ENCODE peak calls at places on chromosomes 5 and 9, in nine cellular contexts. S, T, X, U, W, F, Z, Q and O are unnamed samples.
A peak's percentile ranks its signal among the peaks of the same experiment; 100 is the strongest.

GRCh38 chr9:137211532-137211931 is 6.0 kb downstream of the NDOR1 start:
- DNase-seq in T (no peak), W (no peak), X (no peak), F (no peak), Z (no peak), Q (no peak), S (no peak), U (no peak), O (no peak)

GRCh38 chr9:3746296-3747275 is 220.8 kb upstream of the RFX3 start:
- DNase-seq in X (no peak), Z (no peak), Q (no peak), T (no peak), S (no peak), U (peak; percentile 91), F (no peak), W (no peak), O (no peak)

GRCh38 chr9:81521892-81522291 is 167.5 kb downstream of the TLE1 start:
- DNase-seq in Z (no peak), Q (no peak), S (no peak), T (no peak), X (no peak), U (peak; percentile 17), W (no peak), F (no peak), O (no peak)

GRCh38 chr5:154162475-154163217 is 27.9 kb upstream of the GALNT10 start:
- DNase-seq in U (no peak), F (no peak), X (no peak), W (no peak), T (no peak), Z (no peak), S (no peak), Q (no peak), O (no peak)

GRCh38 chr5:13325765-13326164 is 618.7 kb downstream of the DNAH5 start:
- DNase-seq in W (no peak), Q (no peak), Z (no peak), X (no peak), F (no peak), S (no peak), T (no peak), U (peak; percentile 70), O (no peak)

GRCh38 chr5:33227746-33228145 is 213.0 kb upstream of the TARS1 start:
- DNase-seq in S (no peak), U (no peak), Z (no peak), Q (no peak), F (no peak), X (no peak), T (no peak), W (no peak), O (no peak)

GRCh38 chr9:112037281-112038016 is 137.6 kb downstream of the SUSD1 start:
- DNase-seq in T (no peak), U (peak; percentile 46), Z (peak; percentile 97), Q (no peak), F (peak; percentile 37), S (no peak), X (peak; percentile 48), W (peak; percentile 48), O (no peak)

GRCh38 chr9:99505915-99506314 is 283.8 kb downstream of the SEC61B start:
- DNase-seq in S (no peak), U (no peak), Q (no peak), Z (no peak), W (no peak), X (no peak), F (no peak), T (no peak), O (no peak)

GRCh38 chr5:127210082-127210481 is 80.5 kb upstream of the MEGF10 start:
- DNase-seq in X (no peak), S (no peak), T (no peak), Q (no peak), U (no peak), Z (no peak), W (no peak), F (no peak), O (no peak)

GRCh38 chr9:136560586-136560985 is 14.7 kb upstream of the NOTCH1 start:
- DNase-seq in F (no peak), S (no peak), Q (no peak), W (no peak), T (no peak), X (no peak), Z (no peak), U (no peak), O (no peak)

GRCh38 chr5:122102825-122103224 is 24.8 kb upstream of the LOX start:
- DNase-seq in Q (no peak), W (no peak), F (no peak), Z (no peak), S (no peak), T (no peak), X (no peak), U (no peak), O (no peak)

GRCh38 chr5:73718762-73719161 is 92.8 kb downstream of the ARHGEF28 start:
- DNase-seq in Q (no peak), S (no peak), W (no peak), U (no peak), T (no peak), F (no peak), X (no peak), Z (no peak), O (no peak)

GRCh38 chr5:169686137-169686536 is 49.1 kb downstream of the DOCK2 start:
- DNase-seq in Z (no peak), S (no peak), Q (no peak), T (no peak), X (no peak), F (no peak), U (no peak), W (no peak), O (no peak)
- H3K27me3 ChIP-seq in Z (no peaks in the 10 kb centered on the region), S (no peaks in the 10 kb centered on the region), Q (no peaks in the 10 kb centered on the region), T (no peaks in the 10 kb centered on the region), X (no peaks in the 10 kb centered on the region), F (no peaks in the 10 kb centered on the region), U (no peaks in the 10 kb centered on the region), W (no peaks in the 10 kb centered on the region), O (no peaks in the 10 kb centered on the region)

DNA sequence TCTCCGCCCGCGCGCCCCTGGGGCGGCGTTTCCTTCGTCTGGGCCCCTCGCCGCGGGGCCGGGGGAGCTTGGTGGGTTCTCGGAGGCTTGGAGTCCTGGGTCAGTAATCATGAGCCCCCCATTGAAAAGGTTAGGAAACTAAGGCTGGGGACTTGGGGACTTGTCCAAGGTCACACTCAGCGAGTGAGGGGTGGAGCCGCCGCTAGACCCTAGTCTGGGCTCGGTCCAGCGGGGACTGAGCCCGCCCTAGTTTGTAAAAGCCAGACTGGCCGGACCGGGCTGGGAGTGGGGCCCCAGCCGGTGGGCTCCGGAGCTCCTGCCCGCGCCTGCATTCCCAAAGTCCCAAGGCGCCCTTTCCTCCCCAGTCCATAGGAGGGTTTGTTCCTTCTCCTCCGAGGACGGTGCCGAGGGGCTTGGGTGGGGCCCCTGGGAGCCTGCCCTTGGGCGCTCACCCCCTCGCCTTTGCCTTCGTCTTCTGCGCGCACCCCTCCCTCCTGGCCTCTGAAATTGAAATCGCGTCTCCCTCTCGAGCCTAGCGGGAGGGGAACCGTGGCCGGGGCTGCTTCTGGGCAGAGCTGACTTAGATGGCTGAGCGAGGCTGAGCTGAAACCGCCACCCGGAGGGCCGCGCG is 995 bp downstream of the OLFM1 start:
- DNase-seq in Q (no peak), F (no peak), T (no peak), U (no peak), W (no peak), Z (no peak), S (no peak), X (no peak), O (no peak)
- H3K27me3 ChIP-seq in Q (peaks cover 32% of the 10 kb centered on the region), F (peaks cover 62% of the 10 kb centered on the region), T (peaks cover 45% of the 10 kb centered on the region), U (peaks cover 3% of the 10 kb centered on the region), W (peaks cover 4% of the 10 kb centered on the region), Z (peaks cover 3% of the 10 kb centered on the region), S (peaks cover 57% of the 10 kb centered on the region), X (no peaks in the 10 kb centered on the region), O (no peaks in the 10 kb centered on the region)

GRCh38 chr5:135491038-135491551 is 38.9 kb upstream of the TIFAB start:
- DNase-seq in S (peak; percentile 44), F (no peak), T (no peak), U (no peak), Q (no peak), W (no peak), X (no peak), Z (no peak), O (no peak)
- H3K27me3 ChIP-seq in S (peaks cover 49% of the 10 kb centered on the region), F (peaks cover 75% of the 10 kb centered on the region), T (peaks cover 68% of the 10 kb centered on the region), U (no peaks in the 10 kb centered on the region), Q (peaks cover 54% of the 10 kb centered on the region), W (peaks cover 36% of the 10 kb centered on the region), X (peaks cover 16% of the 10 kb centered on the region), Z (peaks cover 20% of the 10 kb centered on the region), O (no peaks in the 10 kb centered on the region)

DNA sequence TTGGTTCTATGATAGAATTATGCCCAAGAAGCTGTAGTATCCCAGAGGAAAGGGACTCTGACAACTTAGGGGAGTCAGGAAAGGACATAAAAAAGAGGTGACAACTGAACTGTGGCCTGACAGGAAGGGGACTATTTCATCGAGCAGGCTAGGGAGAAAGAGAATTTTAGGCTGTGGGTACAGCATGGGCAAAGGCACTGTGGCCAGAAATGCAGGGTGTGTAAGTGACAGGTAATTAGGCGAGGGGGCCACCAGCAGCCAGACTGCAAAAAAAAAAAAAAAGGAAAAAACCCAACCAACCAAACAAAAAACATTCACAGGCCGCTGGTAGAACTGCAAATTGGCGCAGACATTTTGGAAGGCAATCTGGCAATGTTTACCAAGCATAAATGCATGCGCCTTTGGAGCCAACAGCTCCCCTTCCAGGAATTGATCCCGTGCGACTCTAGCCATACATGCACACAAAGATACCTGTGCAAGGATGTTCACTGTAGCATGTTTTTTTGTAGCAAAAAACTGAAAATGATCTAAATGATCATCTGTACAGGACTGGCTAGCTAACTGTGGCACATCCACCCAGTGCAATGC is 1.0 kb downstream of the EIF4E1B start:
- DNase-seq in S (no peak), U (no peak), T (no peak), W (no peak), Q (no peak), Z (no peak), F (no peak), X (no peak), O (no peak)
- H3K27me3 ChIP-seq in S (peaks cover 73% of the 10 kb centered on the region), U (peaks cover 18% of the 10 kb centered on the region), T (peaks cover 79% of the 10 kb centered on the region), W (peaks cover 40% of the 10 kb centered on the region), Q (peaks cover 18% of the 10 kb centered on the region), Z (peaks cover 10% of the 10 kb centered on the region), F (peaks cover 71% of the 10 kb centered on the region), X (peaks cover 49% of the 10 kb centered on the region), O (no peaks in the 10 kb centered on the region)

GRCh38 chr9:36864491-36865410 is 169.3 kb downstream of the PAX5 start:
- DNase-seq in Q (no peak), U (no peak), S (no peak), X (no peak), F (no peak), W (no peak), Z (no peak), T (no peak), O (peak; percentile 33)
- H3K27me3 ChIP-seq in Q (peaks cover 16% of the 10 kb centered on the region), U (peaks cover 12% of the 10 kb centered on the region), S (peaks cover 47% of the 10 kb centered on the region), X (no peaks in the 10 kb centered on the region), F (peaks cover 5% of the 10 kb centered on the region), W (no peaks in the 10 kb centered on the region), Z (no peaks in the 10 kb centered on the region), T (peaks cover 9% of the 10 kb centered on the region), O (no peaks in the 10 kb centered on the region)

DNA sequence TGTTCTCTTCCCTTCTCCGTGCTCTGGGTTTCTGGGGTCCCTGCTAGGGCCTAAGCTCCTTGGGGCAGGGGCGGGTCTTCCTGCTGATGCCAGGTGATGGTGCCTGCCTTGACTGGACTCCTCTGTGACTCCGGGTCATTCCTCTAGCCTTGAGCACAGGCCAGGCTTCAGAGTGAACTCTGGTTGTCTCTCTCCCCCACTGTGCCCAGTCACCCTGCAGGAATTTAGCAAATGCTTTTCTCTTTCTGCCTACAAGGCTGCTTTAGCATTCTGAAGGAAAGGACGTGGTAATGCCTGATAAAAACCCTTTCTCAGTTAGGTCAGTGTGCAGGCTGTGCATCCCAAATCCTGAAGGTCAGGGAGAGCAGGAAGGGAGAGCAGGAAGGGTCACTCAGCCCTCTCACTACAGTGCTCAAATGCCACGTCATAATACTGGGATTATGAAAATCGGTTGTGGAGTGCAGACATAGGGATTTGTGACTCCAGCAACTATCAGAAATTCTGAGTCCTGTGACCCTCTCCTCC is 2.7 kb downstream of the CXCL14 start:
- DNase-seq in T (no peak), Z (no peak), Q (no peak), S (no peak), W (no peak), X (no peak), F (no peak), U (no peak), O (no peak)
- H3K27me3 ChIP-seq in T (peaks cover 57% of the 10 kb centered on the region), Z (no peaks in the 10 kb centered on the region), Q (peaks cover 28% of the 10 kb centered on the region), S (peaks cover 69% of the 10 kb centered on the region), W (peaks cover 8% of the 10 kb centered on the region), X (no peaks in the 10 kb centered on the region), F (peaks cover 32% of the 10 kb centered on the region), U (peaks cover 20% of the 10 kb centered on the region), O (no peaks in the 10 kb centered on the region)